ENCODE peak calls at places on chromosomes 2 and 18, in ten cellular contexts. P is stomach, F is K562, U is transverse colon, H is H1, M is GM12878, Q is SK-N-SH, T is suprapubic skin, A is sigmoid colon, X is esophagus muscularis mucosa. J is an unnamed sample. For H3K4me1, the result is how much of the 10 kb centered on the place peaks cover.

GRCh38 chr2:70304501-70304900 is 2.6 kb upstream of the FAM136A start:
- DNase-seq in U (no peak), M (no peak), H (no peak), T (no peak), X (no peak), A (no peak), Q (no peak), F (no peak), P (no peak), J (no peak)

GRCh38 chr2:203689424-203690109 is 16.9 kb upstream of the CD28 start:
- DNase-seq in F (no peak), H (no peak), T (no peak), A (no peak), X (no peak), M (peak), U (no peak), P (no peak), Q (no peak), J (no peak)

GRCh38 chr2:70127920-70128444 is 40.7 kb downstream of the PCBP1 start:
- DNase-seq in M (no peak), X (no peak), F (no peak), P (no peak), A (no peak), Q (no peak), U (no peak), H (no peak), T (no peak), J (no peak)

GRCh38 chr2:20432714-20433113 is 14.2 kb upstream of the RHOB start:
- DNase-seq in A (peak), U (peak), T (no peak), M (no peak), Q (no peak), H (no peak), X (no peak), P (peak), F (no peak), J (peak)

GRCh38 chr18:79926715-79927596 is 24.5 kb downstream of the SLC66A2 start:
- DNase-seq in P (peak), U (peak), A (peak), M (no peak), Q (no peak), F (no peak), T (peak), H (peak), X (no peak), J (peak)

GRCh38 chr18:49548266-49548665 is 13.6 kb upstream of the LIPG start:
- DNase-seq in F (no peak), Q (no peak), X (no peak), U (no peak), P (no peak), M (no peak), A (no peak), H (no peak), T (no peak), J (no peak)

GRCh38 chr18:11972371-11973174 is 8.7 kb upstream of the IMPA2 start:
- DNase-seq in M (no peak), X (no peak), Q (no peak), H (no peak), A (peak), P (no peak), T (peak), U (no peak), F (no peak), J (no peak)

GRCh38 chr2:13218205-13218604 is 501.5 kb downstream of the TRIB2 start:
- DNase-seq in F (no peak), Q (no peak), A (no peak), H (no peak), X (no peak), M (no peak), P (no peak), T (no peak), U (no peak), J (no peak)

GRCh38 chr18:58345064-58345463 is 283.8 kb downstream of the ALPK2 start:
- DNase-seq in M (no peak), Q (no peak), T (no peak), F (no peak), P (no peak), H (no peak), X (peak), A (no peak), U (no peak), J (no peak)

GRCh38 chr2:241932895-241933174 is 63.3 kb downstream of the RTP5 start:
- DNase-seq in A (no peak), U (no peak), H (no peak), F (no peak), X (no peak), Q (no peak), M (no peak), P (no peak), T (no peak), J (no peak)

GRCh38 chr2:164069542-164069941 is 333.7 kb upstream of the FIGN start:
- DNase-seq in Q (no peak), T (no peak), X (no peak), F (no peak), U (no peak), H (no peak), M (no peak), P (no peak), A (no peak), J (no peak)

GRCh38 chr2:218648473-218649100 is 10.8 kb downstream of the ZNF142 start:
- DNase-seq in F (peak), X (no peak), A (no peak), Q (peak), P (peak), M (no peak), U (peak), H (peak), T (no peak), J (peak)

GRCh38 chr2:16257001-16257724 is 316.8 kb downstream of the MYCN start:
- DNase-seq in T (no peak), A (no peak), H (no peak), F (no peak), U (no peak), M (no peak), Q (no peak), P (no peak), X (no peak), J (no peak)

GRCh38 chr2:126866451-126866850 is 32.2 kb upstream of the TEX51 start:
- DNase-seq in T (peak), A (no peak), U (no peak), F (no peak), M (no peak), H (no peak), P (no peak), Q (no peak), X (peak), J (no peak)

DNA sequence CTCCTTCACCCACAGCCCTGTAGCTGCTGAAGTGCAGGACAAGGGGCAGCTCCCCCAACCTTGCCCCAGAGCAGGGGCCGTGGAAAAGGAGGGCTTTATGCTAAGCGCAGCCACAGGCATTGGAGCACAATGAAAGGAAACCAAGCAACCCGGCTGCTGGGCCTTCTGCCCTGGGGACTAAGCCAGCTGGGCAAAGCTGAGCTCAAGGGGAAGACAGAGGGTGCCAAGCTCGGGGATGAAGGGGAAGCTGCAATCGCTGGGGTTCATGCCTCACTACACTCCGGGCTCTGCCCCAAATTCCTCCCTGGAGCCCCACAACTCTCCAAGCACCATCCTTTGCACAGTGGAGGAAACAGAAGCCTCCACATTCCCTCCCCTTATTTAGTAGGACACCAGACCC is 12.4 kb downstream of the SFXN5 start:
- DNase-seq in P (no peak), T (no peak), M (no peak), U (no peak), Q (no peak), A (no peak), X (no peak), H (no peak), F (no peak), J (no peak)
- TF ChIP-seq EP300 in P (no peak), T (no peak), M (no peak), U (no peak), Q (no peak), A (no peak), X (no peak), H (no peak), F (no peak), J (no peak)

DNA sequence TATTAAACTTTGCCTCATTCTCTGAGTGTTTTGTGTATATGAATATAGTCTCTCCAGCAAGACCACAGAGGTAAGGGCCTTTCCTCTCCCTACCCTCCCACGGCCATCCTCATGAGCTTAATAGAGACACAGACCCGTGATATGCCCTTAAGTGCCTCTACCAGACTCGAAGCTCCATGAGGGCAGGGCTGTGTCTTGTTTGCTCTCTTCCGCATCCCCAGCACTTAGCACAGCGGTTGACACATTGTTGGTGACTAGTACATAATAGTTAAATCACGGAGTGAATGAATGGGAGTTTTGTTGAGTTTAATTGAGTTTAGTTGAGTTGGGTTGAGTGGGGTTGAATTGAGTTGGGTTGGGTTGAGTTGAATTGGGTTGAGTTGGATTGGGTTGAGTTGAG is 122.3 kb downstream of the ZFP36L2 start:
- DNase-seq in H (no peak), A (peak), F (no peak), Q (no peak), U (no peak), M (no peak), X (no peak), P (no peak), T (peak), J (no peak)
- H3K4me1 ChIP-seq in H (under half), A (half or more), F (under half), Q (under half), U (under half), M (under half), X (under half), P (under half), T (half or more), J (half or more)

GRCh38 chr2:60499651-60500300 is 53.7 kb downstream of the BCL11A start:
- DNase-seq in M (no peak), T (no peak), U (no peak), A (no peak), Q (no peak), H (no peak), X (no peak), F (no peak), P (no peak), J (no peak)
- TF ChIP-seq POLR2AphosphoS5 in M (no peak), T (no peak), U (no peak), A (no peak), Q (no peak), H (no peak), X (no peak), F (no peak), P (no peak), J (no peak)

GRCh38 chr2:46142546-46143329 is 154.5 kb upstream of the EPAS1 start:
- DNase-seq in A (peak), F (no peak), T (no peak), U (peak), M (no peak), P (peak), Q (no peak), H (no peak), X (no peak), J (no peak)
- TF ChIP-seq EP300 in A (no peak), F (no peak), T (no peak), U (no peak), M (no peak), P (no peak), Q (no peak), H (no peak), X (no peak), J (no peak)

GRCh38 chr2:234292955-234293228 is 204.0 kb downstream of the ARL4C start:
- DNase-seq in U (no peak), T (no peak), P (no peak), F (no peak), M (no peak), Q (no peak), H (no peak), X (no peak), A (no peak), J (no peak)
- H3K4me1 ChIP-seq in U (under half), T (under half), P (under half), F (under half), M (under half), Q (under half), H (under half), X (under half), A (under half), J (under half)

GRCh38 chr2:226208726-226209125 is 590.9 kb downstream of the IRS1 start:
- DNase-seq in U (no peak), X (no peak), Q (no peak), M (no peak), A (no peak), H (no peak), F (no peak), P (no peak), T (no peak), J (no peak)

GRCh38 chr2:226213717-226214116 is 585.9 kb downstream of the IRS1 start:
- DNase-seq in T (no peak), F (no peak), U (no peak), X (no peak), M (no peak), H (no peak), P (no peak), Q (no peak), A (no peak), J (no peak)

GRCh38 chr2:226215902-226216503 is 583.6 kb downstream of the IRS1 start:
- DNase-seq in H (peak), M (no peak), P (peak), X (no peak), Q (peak), A (peak), F (peak), U (peak), T (peak), J (no peak)

GRCh38 chr2:226207671-226208070 is 591.9 kb downstream of the IRS1 start:
- DNase-seq in H (no peak), A (no peak), T (peak), M (no peak), U (no peak), Q (no peak), X (no peak), P (no peak), F (no peak), J (no peak)

DNA sequence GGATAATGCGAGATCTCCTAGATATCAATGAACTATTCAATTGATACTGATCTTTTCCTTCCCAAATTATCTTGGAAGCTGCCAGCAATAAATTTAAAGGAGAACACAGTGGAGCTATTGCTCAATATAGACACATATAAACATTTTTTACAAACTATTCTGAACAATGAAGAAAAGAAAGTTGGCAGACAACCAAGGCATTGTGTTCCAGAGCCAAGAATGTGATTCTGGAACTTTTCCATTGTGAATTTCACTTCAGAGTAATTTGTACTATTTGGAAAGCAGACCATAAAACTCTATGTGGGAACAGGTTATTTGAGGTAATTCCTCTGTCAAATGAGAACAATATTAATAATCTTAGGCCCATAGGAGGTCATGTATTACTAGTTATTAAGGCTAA is 588.2 kb downstream of the IRS1 start:
- DNase-seq in X (no peak), F (no peak), P (no peak), A (no peak), H (no peak), Q (no peak), T (no peak), M (no peak), U (no peak), J (no peak)
- TF ChIP-seq POLR2AphosphoS5 in X (no peak), F (no peak), P (no peak), A (no peak), H (no peak), Q (peak), T (no peak), M (no peak), U (no peak), J (no peak)

DNA sequence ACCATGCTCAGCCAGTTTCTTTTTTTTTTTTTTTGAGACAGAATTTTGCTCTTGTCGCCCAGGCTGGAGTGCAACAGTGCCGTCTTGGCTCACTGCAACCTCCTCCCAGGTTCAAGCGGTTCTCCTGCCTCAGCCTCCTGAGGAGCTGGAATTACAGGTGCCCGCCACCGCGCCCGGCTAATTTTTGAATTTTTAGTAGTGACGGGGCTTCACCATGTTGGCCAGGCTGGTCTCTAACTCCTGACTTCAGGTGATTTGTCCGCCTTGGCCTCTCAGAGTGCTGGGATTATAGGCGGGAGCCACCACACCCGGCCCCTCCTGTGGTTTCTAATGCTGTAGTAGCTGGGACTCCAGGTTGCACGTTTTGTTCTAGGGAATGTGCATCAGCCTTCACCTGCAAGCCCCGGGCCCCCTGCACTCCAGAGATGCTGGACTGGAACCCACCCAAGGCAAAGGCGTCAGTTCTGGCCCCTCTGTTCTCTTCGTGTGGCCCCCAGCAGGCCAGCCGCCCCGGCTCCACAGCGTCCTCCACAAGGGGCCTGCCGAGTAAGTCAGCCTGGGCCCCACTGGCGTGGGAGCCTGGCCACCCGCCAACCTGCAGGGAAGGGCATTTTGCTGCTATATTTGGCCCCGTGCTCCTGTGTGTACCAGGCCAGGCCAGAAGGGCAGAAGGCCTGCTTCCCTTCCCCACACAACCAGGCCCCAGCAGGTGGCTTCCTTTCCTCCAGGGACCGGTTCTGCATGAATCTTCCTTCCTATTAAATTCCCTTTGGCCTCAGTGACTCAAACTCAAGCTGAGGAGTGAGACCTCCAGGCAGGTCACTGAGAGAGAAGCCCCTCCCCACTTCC is 25.7 kb upstream of the B3GNT7 start:
- DNase-seq in P (no peak), T (no peak), Q (no peak), A (no peak), U (no peak), X (no peak), F (no peak), M (no peak), H (no peak), J (peak)
- TF ChIP-seq EP300 in P (no peak), T (no peak), Q (no peak), A (no peak), U (no peak), X (no peak), F (no peak), M (no peak), H (no peak), J (no peak)

GRCh38 chr2:112841399-112842044 is 4.9 kb upstream of the IL1B start:
- DNase-seq in F (no peak), U (no peak), H (no peak), M (no peak), Q (no peak), P (no peak), T (no peak), X (no peak), A (no peak), J (no peak)

GRCh38 chr2:112835553-112836535 is 735 bp downstream of the IL1B start:
- DNase-seq in F (no peak), M (no peak), Q (no peak), A (no peak), P (no peak), X (no peak), T (no peak), H (no peak), U (no peak), J (no peak)

GRCh38 chr2:112836695-112837117 is at the start of gene IL1B:
- DNase-seq in A (no peak), H (no peak), T (no peak), M (no peak), X (no peak), P (no peak), F (no peak), Q (no peak), U (no peak), J (no peak)

GRCh38 chr2:112840068-112840445 is 3.5 kb upstream of the IL1B start:
- DNase-seq in A (no peak), F (no peak), U (no peak), M (no peak), T (no peak), X (no peak), H (no peak), Q (no peak), P (no peak), J (no peak)

GRCh38 chr2:112839407-112840067 is 3.0 kb upstream of the IL1B start:
- DNase-seq in U (no peak), H (no peak), A (no peak), M (no peak), P (no peak), T (no peak), F (no peak), X (peak), Q (no peak), J (peak)
- H3K4me1 ChIP-seq in U (under half), H (under half), A (under half), M (under half), P (under half), T (under half), F (under half), X (under half), Q (under half), J (under half)

DNA sequence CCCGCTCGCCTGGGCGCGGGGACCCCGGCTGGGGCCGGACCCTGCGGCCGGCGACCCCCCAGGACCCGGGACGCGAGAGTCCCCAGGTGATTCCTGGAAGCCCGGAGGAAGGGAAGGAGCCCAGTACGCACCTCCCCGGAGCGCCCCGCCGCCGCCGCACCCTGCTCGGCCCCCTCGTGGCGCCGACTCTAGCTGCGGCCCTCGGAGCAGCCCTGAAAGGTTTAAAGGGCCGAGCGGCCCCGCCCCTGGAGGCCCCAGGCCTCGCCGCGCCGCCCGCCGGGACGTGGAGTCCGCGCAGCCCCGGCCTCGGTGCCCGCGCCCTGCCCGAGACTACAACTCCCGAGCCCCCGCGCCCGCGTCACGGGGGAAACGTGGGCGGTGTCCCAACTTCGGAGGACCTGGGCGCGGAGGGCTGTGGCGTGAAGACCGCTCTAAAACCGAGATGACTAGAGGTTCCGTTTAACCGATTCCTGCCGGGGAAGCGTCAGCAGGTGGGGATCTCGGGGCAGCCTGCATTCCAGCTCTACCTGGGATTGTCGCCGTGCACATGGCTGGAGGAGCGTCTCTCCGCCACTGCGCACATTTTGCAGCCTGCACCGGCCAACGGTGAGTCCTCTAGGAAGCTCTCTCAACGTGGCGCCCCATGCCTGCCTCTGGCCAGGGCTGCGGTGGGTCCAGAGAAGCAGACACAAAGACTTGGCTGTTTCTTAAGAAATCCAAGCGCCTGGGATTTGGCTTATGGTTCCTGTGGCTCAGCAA is at the start of gene TMEM150A:
- DNase-seq in M (peak), H (peak), Q (peak), U (peak), T (peak), P (peak), F (peak), A (peak), X (peak), J (peak)
- TF ChIP-seq POLR2AphosphoS5 in M (peak), H (no peak), Q (peak), U (peak), T (no peak), P (peak), F (peak), A (peak), X (peak), J (peak)